ENCODE peak calls at places on chromosomes 3 and 15, in ten cellular contexts. M is HFF-Myc, U is neural progenitor cell, C is NCI-H345, S is Caco-2, G is GM20000, L is EH, E is NCI-H2081, V is anterior cingulate cortex, W is SHP77. Z is an unnamed sample.

GRCh38 chr15:26935322-26935721 is 35.7 kb upstream of the GABRG3 start:
- DNase-seq in M (no peak), U (no peak), C (no peak), S (no peak), G (no peak), L (no peak), E (no peak), V (no peak), W (no peak), Z (no peak)

GRCh38 chr3:1380926-1381646 is 288.3 kb downstream of the CNTN6 start:
- DNase-seq in M (no peak), U (no peak), C (no peak), S (no peak), G (peak), L (no peak), E (no peak), V (peak), W (no peak), Z (no peak)

GRCh38 chr15:39786444-39787056 is 3.9 kb upstream of the FSIP1 start:
- DNase-seq in M (peak), U (peak), C (peak), S (no peak), G (peak), L (peak), E (peak), V (no peak), W (peak), Z (peak)

GRCh38 chr15:95175914-95176658 is 944.7 kb downstream of the MCTP2 start:
- DNase-seq in M (no peak), U (no peak), C (no peak), S (no peak), G (no peak), L (peak), E (no peak), V (no peak), W (no peak), Z (no peak)

GRCh38 chr3:173398111-173398479 is 551 bp downstream of the NLGN1 start:
- DNase-seq in M (no peak), U (peak), C (peak), S (no peak), G (peak), L (peak), E (peak), V (peak), W (peak), Z (peak)

GRCh38 chr3:185257334-185257733 is 3.5 kb upstream of the EHHADH start:
- DNase-seq in M (no peak), U (no peak), C (no peak), S (no peak), G (no peak), L (no peak), E (no peak), V (no peak), W (no peak), Z (no peak)

GRCh38 chr15:75727851-75728715 is 15.4 kb upstream of the CSPG4 start:
- DNase-seq in M (no peak), U (peak), C (peak), S (no peak), G (no peak), L (peak), E (peak), V (peak), W (peak), Z (no peak)

GRCh38 chr3:193586526-193586925 is 6.5 kb upstream of the OPA1 start:
- DNase-seq in M (no peak), U (no peak), C (no peak), S (no peak), G (no peak), L (no peak), E (no peak), V (no peak), W (no peak), Z (no peak)

Z was measured in NCI-H2227 treated with DMSO at 0.1 percent for 48 hours.